ENCODE peak calls at places on chromosomes 2 and 18, in five cellular contexts. Y, N, H, U and R are unnamed samples.
A peak's percentile ranks its signal among the peaks of the same experiment; 100 is the strongest.

GRCh38 chr2:121237980-121238665 is 46.9 kb downstream of the TFCP2L1 start:
- DNase-seq in Y (no peak), N (peak; percentile 7), H (peak; percentile 60), U (no peak), R (no peak)

GRCh38 chr2:157486596-157487270 is 42.8 kb upstream of the CYTIP start:
- DNase-seq in Y (no peak), N (peak; percentile 36), H (no peak), U (no peak), R (no peak)

GRCh38 chr18:8659609-8660242 is 45.6 kb upstream of the MTCL1 start:
- DNase-seq in Y (no peak), N (no peak), H (no peak), U (no peak), R (no peak)

GRCh38 chr2:119741868-119742267 is 17.9 kb upstream of the PTPN4 start:
- DNase-seq in Y (no peak), N (no peak), H (no peak), U (no peak), R (no peak)

GRCh38 chr2:150548527-150548926 is 61.1 kb upstream of the RND3 start:
- DNase-seq in Y (no peak), N (peak; percentile 46), H (no peak), U (no peak), R (peak; percentile 41)

GRCh38 chr2:41729800-41730364 is 317.9 kb upstream of the PKDCC start:
- DNase-seq in Y (no peak), N (no peak), H (no peak), U (no peak), R (peak; percentile 23)

GRCh38 chr2:1766400-1766799 is 22.1 kb upstream of the PXDN start:
- DNase-seq in Y (no peak), N (no peak), H (no peak), U (no peak), R (no peak)

GRCh38 chr2:206531996-206532543 is 88.7 kb downstream of the ADAM23 start:
- DNase-seq in Y (no peak), N (peak; percentile 34), H (peak; percentile 3), U (no peak), R (no peak)

GRCh38 chr2:217988014-217988839 is 14.6 kb downstream of the TNS1 start:
- DNase-seq in Y (peak; percentile 59), N (peak; percentile 60), H (peak; percentile 65), U (peak; percentile 96), R (peak; percentile 90)

GRCh38 chr2:217990791-217991465 is 11.9 kb downstream of the TNS1 start:
- DNase-seq in Y (no peak), N (no peak), H (no peak), U (no peak), R (no peak)

GRCh38 chr2:217990389-217990788 is 12.4 kb downstream of the TNS1 start:
- DNase-seq in Y (no peak), N (no peak), H (no peak), U (no peak), R (no peak)

GRCh38 chr2:217988840-217989204 is 14.0 kb downstream of the TNS1 start:
- DNase-seq in Y (no peak), N (peak; percentile 44), H (no peak), U (no peak), R (no peak)

DNA sequence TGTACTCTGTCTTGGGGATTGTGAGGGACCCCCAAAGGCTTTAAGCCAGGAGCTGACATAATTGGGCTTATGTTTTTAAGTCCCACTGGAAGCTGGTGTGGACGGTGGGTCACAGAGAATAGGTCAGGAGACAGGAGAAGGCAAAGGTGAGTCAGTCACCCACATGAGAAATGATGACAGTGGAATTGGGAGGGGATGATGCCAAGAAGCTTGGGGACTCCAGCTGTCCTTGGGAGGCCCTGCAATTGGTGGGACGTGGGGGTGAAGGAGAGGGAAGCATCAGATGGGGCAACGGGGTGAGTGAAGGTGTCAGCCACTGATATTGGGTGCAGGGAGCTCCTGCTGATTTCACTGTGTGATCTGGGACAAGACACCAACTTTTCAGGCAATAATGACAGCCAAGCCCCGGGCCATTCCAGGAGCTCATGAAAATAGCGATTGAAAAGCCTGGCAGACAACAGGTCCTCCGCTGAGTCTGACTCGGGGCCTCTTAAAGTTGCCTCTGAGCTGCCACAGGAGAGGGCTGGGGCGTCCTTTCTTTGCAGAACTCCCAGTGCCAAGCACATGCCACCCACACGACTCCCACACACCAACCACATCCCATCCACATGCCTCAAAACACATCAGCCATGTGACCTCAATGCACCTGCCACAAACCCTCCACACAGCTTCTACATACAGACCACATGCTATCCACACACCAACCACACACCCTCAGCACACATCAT is 13.4 kb downstream of the TNS1 start:
- DNase-seq in Y (no peak), N (no peak), H (no peak), U (no peak), R (no peak)
- H3K27ac ChIP-seq in Y (no peak overlapping the region), N (no peak overlapping the region), H (no peak overlapping the region), U (peak overlapping the region; percentile 83), R (no peak overlapping the region)

DNA sequence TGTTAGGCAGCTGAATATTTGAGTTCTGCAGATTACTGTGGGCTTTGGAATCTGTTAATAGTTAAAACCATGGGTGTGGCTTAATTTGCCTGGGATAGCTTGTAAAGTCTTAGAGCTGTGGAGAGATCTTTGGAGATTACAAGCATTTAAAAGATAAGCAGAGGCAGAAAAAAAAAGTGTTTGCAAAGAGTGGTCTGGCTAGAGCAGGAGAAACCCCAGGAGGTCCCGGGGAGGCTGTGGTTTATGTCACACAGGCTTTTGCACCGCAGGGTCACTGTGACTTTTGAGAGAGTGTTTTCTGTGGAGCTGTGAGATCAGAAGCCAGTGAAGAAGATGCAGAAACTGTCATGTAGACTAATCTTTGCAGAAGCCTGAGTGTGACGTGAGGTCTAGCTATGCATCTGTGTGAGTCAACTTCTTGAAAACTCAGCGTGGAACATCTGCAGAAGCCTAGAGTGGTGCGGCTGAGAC is 49.0 kb downstream of the SETBP1 start:
- DNase-seq in Y (peak; percentile 43), N (peak; percentile 84), H (peak; percentile 96), U (no peak), R (no peak)
- H3K27ac ChIP-seq in Y (no peak overlapping the region), N (no peak overlapping the region), H (peak overlapping the region; percentile 15), U (no peak overlapping the region), R (no peak overlapping the region)

DNA sequence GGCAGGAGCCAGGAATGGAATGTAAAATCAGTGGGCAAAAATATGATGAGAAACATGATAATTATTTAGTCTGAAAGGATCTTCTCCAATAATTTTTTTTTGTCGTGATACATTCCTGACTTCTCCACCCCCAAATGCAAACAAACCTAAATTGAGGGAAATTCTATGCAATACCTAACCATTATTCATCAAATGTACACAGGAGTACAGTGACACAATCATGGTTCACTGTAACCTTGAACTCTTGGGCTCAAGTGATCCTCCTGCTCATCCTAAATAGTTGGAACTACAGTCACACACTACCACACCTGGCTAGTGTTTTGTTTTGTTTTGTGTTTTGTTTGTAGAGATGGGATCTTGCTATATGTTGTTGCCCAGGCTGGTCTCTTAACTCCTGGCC is 46.5 kb downstream of the RAB10 start:
- DNase-seq in Y (no peak), N (no peak), H (no peak), U (no peak), R (no peak)
- H3K27ac ChIP-seq in Y (no peak overlapping the region), N (no peak overlapping the region), H (no peak overlapping the region), U (no peak overlapping the region), R (no peak overlapping the region)

GRCh38 chr2:136113767-136114070 is 4.2 kb downstream of the CXCR4 start:
- DNase-seq in Y (no peak), N (no peak), H (no peak), U (no peak), R (no peak)

GRCh38 chr2:136116111-136116812 is 1.7 kb downstream of the CXCR4 start:
- DNase-seq in Y (peak; percentile 83), N (no peak), H (no peak), U (no peak), R (peak; percentile 50)

GRCh38 chr2:136114392-136114791 is 3.6 kb downstream of the CXCR4 start:
- DNase-seq in Y (no peak), N (no peak), H (no peak), U (no peak), R (no peak)

GRCh38 chr2:136116813-136117390 is 1.0 kb downstream of the CXCR4 start:
- DNase-seq in Y (no peak), N (no peak), H (no peak), U (no peak), R (peak; percentile 54)

DNA sequence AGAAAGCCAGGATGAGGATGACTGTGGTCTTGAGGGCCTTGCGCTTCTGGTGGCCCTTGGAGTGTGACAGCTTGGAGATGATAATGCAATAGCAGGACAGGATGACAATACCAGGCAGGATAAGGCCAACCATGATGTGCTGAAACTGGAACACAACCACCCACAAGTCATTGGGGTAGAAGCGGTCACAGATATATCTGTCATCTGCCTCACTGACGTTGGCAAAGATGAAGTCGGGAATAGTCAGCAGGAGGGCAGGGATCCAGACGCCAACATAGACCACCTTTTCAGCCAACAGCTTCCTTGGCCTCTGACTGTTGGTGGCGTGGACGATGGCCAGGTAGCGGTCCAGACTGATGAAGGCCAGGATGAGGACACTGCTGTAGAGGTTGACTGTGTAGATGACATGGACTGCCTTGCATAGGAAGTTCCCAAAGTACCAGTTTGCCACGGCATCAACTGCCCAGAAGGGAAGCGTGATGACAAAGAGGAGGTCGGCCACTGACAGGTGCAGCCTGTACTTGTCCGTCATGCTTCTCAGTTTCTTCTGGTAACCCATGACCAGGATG is 2.7 kb downstream of the CXCR4 start:
- DNase-seq in Y (peak; percentile 61), N (no peak), H (no peak), U (no peak), R (no peak)
- H3K27ac ChIP-seq in Y (peak overlapping the region; percentile 93), N (no peak overlapping the region), H (no peak overlapping the region), U (no peak overlapping the region), R (no peak overlapping the region)

GRCh38 chr2:43524180-43524965 is 71.5 kb downstream of the THADA start:
- DNase-seq in Y (no peak), N (peak; percentile 31), H (no peak), U (no peak), R (peak; percentile 44)
- H3K27ac ChIP-seq in Y (peak overlapping the region; percentile 33), N (no peak overlapping the region), H (no peak overlapping the region), U (no peak overlapping the region), R (no peak overlapping the region)

DNA sequence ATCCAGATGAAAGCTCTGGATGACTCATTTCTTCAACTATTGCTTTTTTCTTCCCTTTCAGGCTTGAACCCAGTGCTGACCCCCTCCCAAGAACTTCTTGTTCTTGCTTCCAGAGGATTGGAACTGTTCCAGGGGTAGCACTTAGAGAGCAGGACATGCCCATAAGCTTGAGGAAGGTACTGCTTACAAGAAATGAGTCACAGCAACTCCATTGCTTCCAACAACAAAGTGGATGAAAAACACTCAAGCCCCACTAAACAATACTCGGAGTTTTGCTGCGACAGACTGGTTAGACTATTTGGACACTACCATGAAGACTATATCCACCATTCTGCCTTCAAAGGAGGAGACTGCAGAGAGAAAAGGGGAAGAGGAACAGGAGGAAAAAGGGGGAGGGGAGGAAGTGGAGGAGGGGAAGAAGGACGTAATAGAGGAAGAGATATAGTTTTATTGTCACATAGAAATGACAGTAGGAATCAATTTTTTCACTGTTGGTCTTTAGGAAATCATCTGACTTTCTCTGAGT is 1.6 kb upstream of the EPC2 start:
- DNase-seq in Y (peak; percentile 31), N (peak; percentile 65), H (peak; percentile 34), U (peak; percentile 8), R (no peak)
- H3K27ac ChIP-seq in Y (no peak overlapping the region), N (no peak overlapping the region), H (no peak overlapping the region), U (no peak overlapping the region), R (no peak overlapping the region)

GRCh38 chr2:202278036-202278760 is 12.6 kb downstream of the NOP58 start:
- DNase-seq in Y (no peak), N (peak; percentile 67), H (peak; percentile 24), U (no peak), R (peak; percentile 39)
- H3K27ac ChIP-seq in Y (no peak overlapping the region), N (peak overlapping the region; percentile 49), H (peak overlapping the region; percentile 69), U (no peak overlapping the region), R (no peak overlapping the region)